ENCODE peak calls at places on chromosomes 2 and 18, in seven cellular contexts. W is osteoblast, J is mammary epithelial cell, M is astrocyte of the spinal cord, L is IMR-90, D is endothelial cell, Y is epithelial cell of esophagus. E is an unnamed sample.

GRCh38 chr18:21369146-21369545 is 127.1 kb downstream of the GREB1L start:
- DNase-seq in M (no peak), D (no peak), W (no peak), Y (no peak), L (no peak), J (no peak), E (no peak)

GRCh38 chr2:109594246-109594900 is 19.4 kb downstream of the SEPTIN10 start:
- DNase-seq in J (peak; percentile 81), M (peak; percentile 34), Y (peak; percentile 81), L (peak; percentile 53), W (no peak), D (no peak), E (peak; percentile 49)

GRCh38 chr18:23209031-23209430 is 73.7 kb downstream of the CABLES1 start:
- DNase-seq in Y (peak; percentile 78), W (no peak), M (no peak), J (no peak), D (no peak), L (peak; percentile 61), E (no peak)

GRCh38 chr2:196592912-196593881 is 46.3 kb upstream of the CCDC150 start:
- DNase-seq in J (peak; percentile 35), W (peak; percentile 92), D (peak; percentile 67), L (peak; percentile 57), Y (peak; percentile 36), M (peak; percentile 53), E (peak; percentile 36)

GRCh38 chr2:120254178-120254577 is 1.5 kb downstream of the RALB start:
- DNase-seq in D (no peak), J (no peak), Y (no peak), W (peak; percentile 86), M (no peak), L (peak; percentile 25), E (no peak)

GRCh38 chr2:115303-115702 is 69.0 kb upstream of the FAM110C start:
- DNase-seq in W (no peak), Y (peak; percentile 69), M (no peak), D (no peak), L (no peak), J (peak; percentile 72), E (no peak)

GRCh38 chr2:200600549-200601212 is 14.9 kb downstream of the AOX1 start:
- DNase-seq in J (no peak), W (no peak), M (peak; percentile 35), Y (no peak), D (no peak), L (peak; percentile 43), E (no peak)

GRCh38 chr18:75638597-75639467 is 211.3 kb upstream of the SMIM21 start:
- DNase-seq in W (no peak), Y (no peak), D (no peak), M (peak; percentile 71), J (no peak), L (peak; percentile 60), E (no peak)

GRCh38 chr18:68148862-68149261 is 566.0 kb downstream of the TMX3 start:
- DNase-seq in Y (no peak), D (no peak), W (no peak), M (no peak), J (no peak), L (no peak), E (no peak)

GRCh38 chr2:211159972-211160371 is 603.6 kb downstream of the CPS1 start:
- DNase-seq in L (no peak), Y (no peak), W (no peak), M (no peak), J (no peak), D (no peak), E (no peak)

GRCh38 chr18:11955299-11956029 is 25.8 kb upstream of the IMPA2 start:
- DNase-seq in L (peak; percentile 87), D (no peak), W (peak; percentile 94), Y (peak; percentile 73), M (peak; percentile 95), J (peak; percentile 71), E (peak; percentile 41)

GRCh38 chr2:172985139-172985874 is 90.3 kb upstream of the MAP3K20 start:
- DNase-seq in L (peak; percentile 63), J (peak; percentile 92), M (peak; percentile 25), Y (peak; percentile 93), D (no peak), W (peak; percentile 88), E (peak; percentile 95)

GRCh38 chr2:167333245-167333644 is 445.0 kb downstream of the XIRP2 start:
- DNase-seq in W (no peak), Y (no peak), M (no peak), L (peak; percentile 2), D (no peak), J (no peak), E (no peak)

GRCh38 chr2:62596061-62596658 is 90.2 kb upstream of the TMEM17 start:
- DNase-seq in M (peak; percentile 80), J (peak; percentile 32), W (peak; percentile 89), D (no peak), L (peak; percentile 81), Y (peak; percentile 51), E (no peak)

GRCh38 chr2:118844261-118845004 is 3.0 kb downstream of the EN1 start:
- DNase-seq in Y (no peak), L (no peak), M (no peak), J (no peak), D (no peak), W (peak; percentile 73), E (no peak)

GRCh38 chr2:170307052-170307451 is 129.1 kb downstream of the MYO3B start:
- DNase-seq in Y (no peak), W (no peak), L (no peak), D (no peak), J (no peak), M (no peak), E (no peak)

GRCh38 chr2:165601866-165602636 is 132.6 kb downstream of the CSRNP3 start:
- DNase-seq in Y (peak; percentile 89), J (peak; percentile 62), D (no peak), L (peak; percentile 58), W (peak; percentile 43), M (peak; percentile 36), E (peak; percentile 28)

DNA sequence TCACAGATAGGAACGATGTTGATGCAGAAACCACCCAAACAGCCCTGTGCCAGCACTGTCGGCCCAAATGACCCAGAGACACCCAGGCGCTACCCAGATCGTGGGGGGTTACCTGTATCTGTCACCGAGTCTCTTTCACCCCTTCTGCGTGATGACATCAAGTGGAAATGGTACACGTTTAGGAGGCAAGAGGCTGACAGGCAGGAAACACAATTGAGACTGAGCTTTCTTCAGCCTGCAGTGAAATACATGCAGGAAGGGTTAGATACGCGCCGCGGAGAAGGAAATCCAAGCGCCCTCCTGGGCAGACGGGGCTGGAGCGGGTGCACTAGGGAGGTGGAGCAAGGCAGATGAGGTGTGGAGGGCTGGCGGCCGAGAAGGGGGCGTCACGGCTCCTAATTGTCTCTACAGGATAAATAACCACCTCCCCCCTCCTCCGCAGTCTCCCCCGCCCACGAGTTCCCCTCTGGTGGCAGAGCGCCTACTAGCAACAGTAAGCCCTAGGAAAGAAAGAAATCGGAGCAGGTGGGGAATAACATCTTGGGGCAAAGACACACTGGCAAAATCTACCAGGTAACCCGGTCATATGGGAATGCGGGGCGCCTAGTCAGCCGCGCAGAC is at the start of gene RNF152:
- DNase-seq in M (peak; percentile 27), D (peak; percentile 41), L (peak; percentile 25), Y (peak; percentile 34), W (peak; percentile 88), J (peak; percentile 49), E (peak; percentile 23)
- TF ChIP-seq CTCF in M (no peak), D (no peak), L (peak; percentile 17), Y (no peak), W (peak; percentile 7), J (peak; percentile 28), E (no peak)

DNA sequence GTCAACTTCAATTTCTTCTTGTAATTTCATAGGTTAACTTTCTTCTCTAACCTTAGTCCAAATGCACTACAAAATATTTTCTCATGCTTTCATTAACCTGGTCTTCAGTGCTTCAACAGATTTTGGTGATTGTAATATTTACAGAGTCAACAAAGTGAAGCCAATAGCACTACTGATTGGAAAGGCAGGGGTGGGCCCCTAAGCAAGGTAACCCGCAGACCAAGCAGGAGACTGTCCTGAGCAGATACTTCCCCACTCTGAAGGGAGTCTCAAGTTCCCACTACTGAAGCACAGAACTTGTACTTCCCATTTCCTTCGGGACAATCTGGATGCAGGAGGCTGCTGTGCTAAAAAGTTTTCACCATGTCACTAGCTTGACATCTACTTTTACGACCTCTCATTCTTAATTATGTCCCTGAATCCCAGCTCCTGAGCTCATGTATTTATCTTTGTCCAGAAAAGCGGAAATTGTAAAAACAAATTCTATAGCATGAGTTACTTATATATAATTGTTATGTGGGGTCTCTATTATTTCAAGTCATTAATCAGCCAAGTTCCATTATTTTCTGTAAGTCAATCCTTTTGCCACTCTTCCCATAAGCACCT is 311.6 kb upstream of the REV1 start:
- DNase-seq in W (no peak), D (no peak), Y (no peak), M (no peak), J (no peak), L (no peak), E (no peak)
- TF ChIP-seq CTCF in W (no peak), D (no peak), Y (no peak), M (no peak), J (no peak), L (no peak), E (no peak)

DNA sequence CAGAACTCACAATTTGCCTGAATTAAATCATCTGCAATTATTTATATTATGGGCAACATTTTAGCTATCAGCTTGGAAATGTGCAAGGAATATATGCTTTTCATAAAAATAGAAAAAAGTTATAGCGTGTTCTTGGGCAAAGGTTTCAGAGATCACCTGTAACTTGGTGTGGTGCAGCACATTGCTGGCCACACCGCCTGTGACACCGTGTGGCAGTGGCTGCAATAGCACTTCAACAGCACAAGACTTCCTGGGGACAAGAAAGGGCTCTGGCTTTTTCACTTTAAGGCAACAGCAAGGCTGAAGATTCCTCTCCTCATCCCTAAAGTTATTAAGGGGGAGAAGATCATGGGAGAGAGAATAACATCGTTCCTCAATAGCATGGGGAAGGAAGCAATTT is 14.8 kb upstream of the SERPINB3 start:
- DNase-seq in W (no peak), D (peak; percentile 21), M (no peak), L (no peak), J (peak; percentile 35), Y (peak; percentile 62), E (no peak)
- TF ChIP-seq CTCF in W (no peak), D (peak; percentile 43), M (peak; percentile 13), L (no peak), J (peak; percentile 85), Y (peak; percentile 80), E (peak; percentile 55)

GRCh38 chr2:99660616-99661416 is 171.0 kb upstream of the REV1 start:
- DNase-seq in M (no peak), J (no peak), Y (no peak), L (no peak), W (no peak), D (no peak), E (no peak)

GRCh38 chr2:99663641-99664040 is 173.8 kb upstream of the REV1 start:
- DNase-seq in M (no peak), W (no peak), D (no peak), L (no peak), J (no peak), Y (no peak), E (no peak)

GRCh38 chr2:99662761-99663341 is 173.0 kb upstream of the REV1 start:
- DNase-seq in D (no peak), L (peak; percentile 97), Y (no peak), M (peak; percentile 97), J (peak; percentile 70), W (peak; percentile 78), E (no peak)

GRCh38 chr2:99670768-99671734 is 181.2 kb upstream of the REV1 start:
- DNase-seq in J (no peak), M (no peak), W (no peak), D (no peak), Y (no peak), L (peak; percentile 50), E (no peak)

DNA sequence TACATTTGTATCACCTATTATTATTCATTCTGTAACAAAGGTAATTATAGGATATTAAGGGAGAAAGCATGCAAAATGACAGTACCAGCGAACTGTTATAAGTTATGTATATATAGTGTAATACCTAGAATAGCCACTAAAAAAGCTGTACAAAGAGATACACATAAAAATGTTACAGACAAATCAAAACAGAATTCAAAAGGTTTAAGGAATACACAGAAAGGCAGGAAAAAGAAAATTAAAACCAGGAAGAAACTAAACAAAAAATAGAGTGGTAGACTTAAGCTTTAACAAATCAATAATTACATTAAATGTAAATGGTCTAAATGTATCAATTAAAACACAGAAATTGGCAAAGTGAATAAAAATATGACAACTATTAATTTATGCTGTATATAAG is 176.4 kb upstream of the REV1 start:
- DNase-seq in W (no peak), D (no peak), Y (no peak), J (no peak), L (no peak), M (no peak), E (no peak)
- TF ChIP-seq CTCF in W (no peak), D (peak; percentile 37), Y (no peak), J (peak; percentile 1), L (no peak), M (no peak), E (no peak)

E was measured in RWPE1.